ENCODE peak calls at places on chromosomes 5 and 9, in five cellular contexts. N is stomach, H is transverse colon, M is sigmoid colon, V is tibial nerve. I is an unnamed sample. For H3K27me3, the result is how much of the 10 kb centered on the place peaks cover.

GRCh38 chr5:152711996-152712395 is 306.9 kb upstream of the NMUR2 start:
- DNase-seq in N (no peak), H (no peak), M (no peak), V (no peak), I (no peak)

GRCh38 chr9:130442746-130443455 is 1.9 kb upstream of the ASS1 start:
- DNase-seq in N (no peak), H (no peak), M (no peak), V (no peak), I (no peak)

GRCh38 chr9:81671880-81672280 is 17.5 kb downstream of the TLE1 start:
- DNase-seq in N (peak), H (peak), M (peak), V (peak), I (no peak)

GRCh38 chr5:53063176-53063575 is 46.4 kb downstream of the MOCS2 start:
- DNase-seq in N (no peak), H (no peak), M (no peak), V (no peak), I (no peak)

GRCh38 chr5:137498736-137499505 is at the start of gene SPOCK1:
- DNase-seq in N (peak), H (peak), M (peak), V (peak), I (peak)

GRCh38 chr5:7781899-7782298 is 69.0 kb downstream of the CFAP90 start:
- DNase-seq in N (no peak), H (no peak), M (no peak), V (no peak), I (no peak)

GRCh38 chr5:79702606-79703380 is 13.2 kb downstream of the CMYA5 start:
- DNase-seq in N (no peak), H (no peak), M (no peak), V (no peak), I (no peak)

GRCh38 chr5:141373673-141374317 is at the start of gene PCDHGA6:
- DNase-seq in N (no peak), H (no peak), M (no peak), V (no peak), I (peak)

GRCh38 chr5:137206030-137206715 is 293.0 kb downstream of the SPOCK1 start:
- DNase-seq in N (peak), H (no peak), M (no peak), V (no peak), I (peak)

GRCh38 chr5:1804001-1804690 is 2.9 kb downstream of the NDUFS6 start:
- DNase-seq in N (no peak), H (no peak), M (no peak), V (no peak), I (no peak)

GRCh38 chr5:142598338-142598700 is 87.6 kb downstream of the FGF1 start:
- DNase-seq in N (no peak), H (no peak), M (no peak), V (no peak), I (no peak)

GRCh38 chr9:107486674-107487520 is 2.7 kb downstream of the KLF4 start:
- DNase-seq in N (peak), H (peak), M (peak), V (no peak), I (no peak)

GRCh38 chr5:81393783-81394718 is at the start of gene ACOT12:
- DNase-seq in N (no peak), H (no peak), M (peak), V (no peak), I (peak)
- H3K27me3 ChIP-seq in N (under half), H (half or more), M (half or more), V (under half), I (under half)

GRCh38 chr9:72753261-72753893 is 199.5 kb downstream of the ALDH1A1 start:
- DNase-seq in N (no peak), H (no peak), M (no peak), V (no peak), I (no peak)
- TF ChIP-seq CTCF in N (no peak), H (peak), M (no peak), V (peak), I (peak)

DNA sequence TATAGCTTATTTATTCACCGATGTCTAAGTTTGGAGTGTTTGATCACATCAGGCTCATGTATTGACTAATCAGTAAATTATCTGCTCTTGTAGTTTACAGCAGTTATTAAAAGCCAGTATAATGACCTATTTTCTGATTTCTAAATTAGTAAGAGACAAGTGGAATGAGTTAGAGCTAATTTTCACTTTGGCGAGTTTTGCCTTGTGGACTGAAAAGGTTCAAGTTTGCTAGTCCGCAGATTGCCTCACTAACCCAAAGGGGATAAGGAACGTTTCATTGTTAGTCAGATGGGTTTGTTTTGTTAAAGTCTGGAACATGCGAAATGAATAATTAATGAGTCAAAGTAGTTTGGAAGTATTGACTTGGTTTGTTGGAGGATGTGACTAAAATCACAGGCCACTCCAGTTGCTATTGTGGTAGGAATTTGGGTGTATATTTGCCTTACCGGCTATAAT is 40.1 kb downstream of the SMARCA2 start:
- DNase-seq in N (no peak), H (no peak), M (no peak), V (no peak), I (no peak)
- TF ChIP-seq EP300 in N (no peak), H (no peak), M (no peak), V (no peak), I (no peak)

DNA sequence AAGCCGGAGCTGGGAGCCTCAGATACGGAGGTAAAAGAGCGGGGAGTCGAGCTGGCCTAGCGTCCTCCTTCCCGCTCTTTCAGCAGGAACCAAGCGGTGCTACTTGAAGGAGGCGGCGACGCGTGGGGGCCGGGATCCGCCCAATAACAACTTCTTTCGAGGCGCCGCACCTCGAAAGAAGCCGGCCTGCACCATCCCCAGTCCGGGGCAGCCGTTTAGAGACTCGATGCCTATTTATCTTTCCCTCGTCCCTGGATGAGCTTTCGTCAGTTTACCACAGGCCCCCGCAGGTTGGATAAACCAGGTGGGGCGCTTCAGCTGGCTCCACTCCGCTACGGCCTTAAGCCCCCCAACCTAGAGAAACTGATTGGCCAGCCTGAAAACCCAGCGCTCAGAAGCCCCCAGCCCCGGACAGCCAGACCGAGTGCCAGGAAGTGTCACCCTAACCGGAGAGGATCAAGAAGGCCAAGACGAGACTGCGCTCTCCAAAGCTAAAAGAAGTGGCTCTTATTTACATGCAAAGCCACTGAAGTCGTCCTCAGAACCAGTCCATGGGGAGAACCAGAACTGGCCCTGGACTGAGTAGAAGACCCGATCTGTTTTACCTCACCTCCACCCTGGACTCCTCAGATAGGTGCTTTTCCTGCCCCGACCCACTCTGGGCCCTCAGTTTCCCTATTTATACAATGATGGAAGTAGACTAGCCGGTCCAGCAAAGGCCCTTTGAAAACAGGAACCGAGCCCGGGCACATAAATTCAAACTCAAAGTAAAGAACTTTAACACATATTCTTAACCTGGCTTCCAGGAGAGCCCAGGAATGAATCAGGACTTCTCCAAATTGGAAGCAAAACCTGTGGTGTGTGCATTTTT is 1.4 kb downstream of the HAND1 start:
- DNase-seq in N (no peak), H (no peak), M (no peak), V (no peak), I (peak)
- H3K27me3 ChIP-seq in N (half or more), H (half or more), M (half or more), V (half or more), I (half or more)

GRCh38 chr9:101566904-101567724 is 27.7 kb downstream of the PPP3R2 start:
- DNase-seq in N (no peak), H (no peak), M (no peak), V (no peak), I (no peak)
- TF ChIP-seq CTCF in N (no peak), H (peak), M (no peak), V (no peak), I (no peak)

GRCh38 chr5:168359820-168360460 is 68.5 kb downstream of the WWC1 start:
- DNase-seq in N (no peak), H (no peak), M (no peak), V (no peak), I (no peak)
- TF ChIP-seq EP300 in N (no peak), H (no peak), M (no peak), V (no peak), I (no peak)

GRCh38 chr9:136960938-136961275 is 8.8 kb downstream of the LCN12 start:
- DNase-seq in N (no peak), H (no peak), M (no peak), V (no peak), I (peak)
- H3K27me3 ChIP-seq in N (under half), H (under half), M (under half), V (under half), I (under half)

GRCh38 chr5:27242258-27242626 is 203.9 kb upstream of the CDH9 start:
- DNase-seq in N (no peak), H (no peak), M (no peak), V (no peak), I (no peak)

GRCh38 chr5:27240791-27241190 is 202.4 kb upstream of the CDH9 start:
- DNase-seq in N (no peak), H (no peak), M (no peak), V (no peak), I (no peak)

GRCh38 chr5:27241564-27242257 is 203.3 kb upstream of the CDH9 start:
- DNase-seq in N (no peak), H (no peak), M (no peak), V (no peak), I (no peak)
- TF ChIP-seq CTCF in N (no peak), H (no peak), M (no peak), V (no peak), I (no peak)

GRCh38 chr9:77896269-77897245 is 135.1 kb downstream of the GNAQ start:
- DNase-seq in N (no peak), H (no peak), M (no peak), V (no peak), I (no peak)

GRCh38 chr9:77893706-77894105 is 137.9 kb downstream of the GNAQ start:
- DNase-seq in N (no peak), H (no peak), M (no peak), V (no peak), I (no peak)

GRCh38 chr9:77892955-77893514 is 138.6 kb downstream of the GNAQ start:
- DNase-seq in N (no peak), H (no peak), M (no peak), V (no peak), I (no peak)

GRCh38 chr9:77891150-77891549 is 140.5 kb downstream of the GNAQ start:
- DNase-seq in N (no peak), H (no peak), M (no peak), V (no peak), I (no peak)

GRCh38 chr9:77892171-77892570 is 139.4 kb downstream of the GNAQ start:
- DNase-seq in N (no peak), H (no peak), M (no peak), V (no peak), I (no peak)
- TF ChIP-seq EP300 in N (no peak), H (no peak), M (no peak), V (no peak), I (no peak)